ENCODE peak calls at places on chromosomes 1 and 21, in ten cellular contexts. One of them, this sample, is unnamed.

GRCh38 chr1:78856096-78856495 is 150.4 kb downstream of the ADGRL4 start:
- DNase-seq in esophagus muscularis mucosa: no peak
- DNase-seq in heart left ventricle: no peak
- DNase-seq in dorsolateral prefrontal cortex: no peak
- DNase-seq in prostate gland: no peak
- DNase-seq in H9: no peak
- DNase-seq in breast epithelium: no peak
- DNase-seq in kidney: no peak
- DNase-seq in PC-3: no peak
- DNase-seq in adrenal gland: no peak
- DNase-seq in this sample: no peak

GRCh38 chr21:42513985-42514882 is 582 bp downstream of the SLC37A1 start:
- DNase-seq in esophagus muscularis mucosa: no peak
- DNase-seq in heart left ventricle: peak
- DNase-seq in dorsolateral prefrontal cortex: peak
- DNase-seq in prostate gland: no peak
- DNase-seq in H9: peak
- DNase-seq in breast epithelium: peak
- DNase-seq in kidney: peak
- DNase-seq in PC-3: peak
- DNase-seq in adrenal gland: peak
- DNase-seq in this sample: no peak

GRCh38 chr1:199373139-199373538 is 654.4 kb upstream of the NR5A2 start:
- DNase-seq in esophagus muscularis mucosa: no peak
- DNase-seq in heart left ventricle: no peak
- DNase-seq in dorsolateral prefrontal cortex: no peak
- DNase-seq in prostate gland: no peak
- DNase-seq in H9: no peak
- DNase-seq in breast epithelium: no peak
- DNase-seq in kidney: no peak
- DNase-seq in PC-3: no peak
- DNase-seq in adrenal gland: no peak
- DNase-seq in this sample: no peak

GRCh38 chr1:202599669-202600431 is 110.4 kb downstream of the SYT2 start:
- DNase-seq in esophagus muscularis mucosa: peak
- DNase-seq in heart left ventricle: peak
- DNase-seq in dorsolateral prefrontal cortex: peak
- DNase-seq in prostate gland: peak
- DNase-seq in H9: peak
- DNase-seq in breast epithelium: no peak
- DNase-seq in kidney: peak
- DNase-seq in PC-3: peak
- DNase-seq in adrenal gland: peak
- DNase-seq in this sample: no peak

GRCh38 chr1:89279011-89279466 is 6.4 kb upstream of the GBP5 start:
- DNase-seq in esophagus muscularis mucosa: no peak
- DNase-seq in heart left ventricle: no peak
- DNase-seq in dorsolateral prefrontal cortex: no peak
- DNase-seq in prostate gland: no peak
- DNase-seq in H9: no peak
- DNase-seq in breast epithelium: no peak
- DNase-seq in kidney: no peak
- DNase-seq in PC-3: no peak
- DNase-seq in adrenal gland: no peak
- DNase-seq in this sample: no peak

GRCh38 chr21:42757422-42757821 is 104.0 kb downstream of the PDE9A start:
- DNase-seq in esophagus muscularis mucosa: no peak
- DNase-seq in heart left ventricle: no peak
- DNase-seq in dorsolateral prefrontal cortex: no peak
- DNase-seq in prostate gland: no peak
- DNase-seq in H9: no peak
- DNase-seq in breast epithelium: no peak
- DNase-seq in kidney: no peak
- DNase-seq in PC-3: no peak
- DNase-seq in adrenal gland: no peak
- DNase-seq in this sample: no peak

GRCh38 chr21:41016472-41016871 is 151.5 kb upstream of the BACE2 start:
- DNase-seq in esophagus muscularis mucosa: no peak
- DNase-seq in heart left ventricle: no peak
- DNase-seq in dorsolateral prefrontal cortex: no peak
- DNase-seq in prostate gland: no peak
- DNase-seq in H9: no peak
- DNase-seq in breast epithelium: no peak
- DNase-seq in kidney: no peak
- DNase-seq in PC-3: no peak
- DNase-seq in adrenal gland: no peak
- DNase-seq in this sample: no peak

GRCh38 chr1:36711480-36711879 is 228.8 kb upstream of the CSF3R start:
- DNase-seq in esophagus muscularis mucosa: no peak
- DNase-seq in heart left ventricle: no peak
- DNase-seq in dorsolateral prefrontal cortex: no peak
- DNase-seq in prostate gland: no peak
- DNase-seq in H9: no peak
- DNase-seq in breast epithelium: no peak
- DNase-seq in kidney: no peak
- DNase-seq in PC-3: no peak
- DNase-seq in adrenal gland: no peak
- DNase-seq in this sample: no peak

GRCh38 chr1:229470406-229471043 is 36.6 kb upstream of the ACTA1 start:
- DNase-seq in esophagus muscularis mucosa: no peak
- DNase-seq in heart left ventricle: no peak
- DNase-seq in dorsolateral prefrontal cortex: no peak
- DNase-seq in prostate gland: no peak
- DNase-seq in H9: no peak
- DNase-seq in breast epithelium: no peak
- DNase-seq in kidney: no peak
- DNase-seq in PC-3: no peak
- DNase-seq in adrenal gland: no peak
- DNase-seq in this sample: no peak

GRCh38 chr21:45573452-45574035 is 31.3 kb upstream of the SLC19A1 start:
- DNase-seq in esophagus muscularis mucosa: no peak
- DNase-seq in heart left ventricle: no peak
- DNase-seq in dorsolateral prefrontal cortex: no peak
- DNase-seq in prostate gland: no peak
- DNase-seq in H9: no peak
- DNase-seq in breast epithelium: no peak
- DNase-seq in kidney: no peak
- DNase-seq in PC-3: no peak
- DNase-seq in adrenal gland: peak
- DNase-seq in this sample: no peak

GRCh38 chr1:233111731-233112130 is 161.3 kb downstream of the NTPCR start:
- DNase-seq in esophagus muscularis mucosa: no peak
- DNase-seq in heart left ventricle: no peak
- DNase-seq in dorsolateral prefrontal cortex: no peak
- DNase-seq in prostate gland: no peak
- DNase-seq in H9: no peak
- DNase-seq in breast epithelium: no peak
- DNase-seq in kidney: no peak
- DNase-seq in PC-3: no peak
- DNase-seq in adrenal gland: no peak
- DNase-seq in this sample: no peak
- H3K27ac ChIP-seq in esophagus muscularis mucosa: no peak
- H3K27ac ChIP-seq in heart left ventricle: peak
- H3K27ac ChIP-seq in dorsolateral prefrontal cortex: no peak
- H3K27ac ChIP-seq in prostate gland: no peak
- H3K27ac ChIP-seq in H9: no peak
- H3K27ac ChIP-seq in breast epithelium: no peak
- H3K27ac ChIP-seq in kidney: no peak
- H3K27ac ChIP-seq in PC-3: peak
- H3K27ac ChIP-seq in adrenal gland: no peak
- H3K27ac ChIP-seq in this sample: no peak

DNA sequence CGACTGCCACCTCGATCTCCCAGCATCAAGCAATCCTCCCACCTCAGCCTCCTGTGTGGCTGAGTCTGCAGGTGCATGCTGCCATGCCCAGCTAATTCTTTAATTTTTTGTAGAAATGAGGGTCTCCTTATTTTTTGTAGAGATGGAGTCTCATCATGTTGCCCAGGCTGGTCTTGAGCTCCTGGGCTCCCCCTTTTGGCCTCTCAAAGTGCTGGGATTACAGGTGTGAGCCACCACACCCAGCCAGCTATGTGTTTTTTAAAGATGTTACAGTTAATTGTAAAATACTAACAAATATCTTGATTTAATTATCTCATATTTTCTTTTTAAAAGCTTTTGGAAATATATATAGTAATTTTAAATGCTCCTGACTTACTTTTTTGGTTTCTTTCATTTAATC is 181.3 kb upstream of the DMRTA2 start:
- DNase-seq in esophagus muscularis mucosa: no peak
- DNase-seq in heart left ventricle: no peak
- DNase-seq in dorsolateral prefrontal cortex: no peak
- DNase-seq in prostate gland: no peak
- DNase-seq in H9: no peak
- DNase-seq in breast epithelium: no peak
- DNase-seq in kidney: no peak
- DNase-seq in PC-3: no peak
- DNase-seq in adrenal gland: no peak
- DNase-seq in this sample: no peak
- TF ChIP-seq CTCF in esophagus muscularis mucosa: no peak
- TF ChIP-seq CTCF in heart left ventricle: no peak
- TF ChIP-seq CTCF in dorsolateral prefrontal cortex: no peak
- TF ChIP-seq CTCF in prostate gland: no peak
- TF ChIP-seq CTCF in H9: peak
- TF ChIP-seq CTCF in breast epithelium: no peak
- TF ChIP-seq CTCF in kidney: no peak
- TF ChIP-seq CTCF in PC-3: no peak
- TF ChIP-seq CTCF in adrenal gland: no peak
- TF ChIP-seq CTCF in this sample: no peak

DNA sequence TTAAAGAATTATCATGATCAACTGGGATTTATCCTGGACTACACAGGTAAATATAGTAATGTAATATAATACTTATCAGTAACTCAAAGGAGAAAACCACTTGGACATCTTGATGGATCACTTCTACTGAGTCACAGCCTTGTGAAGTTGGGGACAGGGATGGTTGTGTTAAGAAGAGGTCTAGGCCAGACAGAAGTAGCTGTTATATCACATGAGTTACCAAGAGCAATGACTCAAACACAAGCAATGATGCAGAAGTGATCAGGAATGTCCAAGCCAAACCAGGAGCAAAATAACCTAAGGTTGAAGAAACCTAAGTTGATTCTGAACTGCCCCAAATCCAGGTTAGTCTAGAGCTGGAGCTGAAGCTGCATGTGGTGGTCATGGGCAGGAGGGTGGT is 424.5 kb upstream of the DAB1 start:
- DNase-seq in esophagus muscularis mucosa: no peak
- DNase-seq in heart left ventricle: no peak
- DNase-seq in dorsolateral prefrontal cortex: no peak
- DNase-seq in prostate gland: no peak
- DNase-seq in H9: no peak
- DNase-seq in breast epithelium: no peak
- DNase-seq in kidney: no peak
- DNase-seq in PC-3: no peak
- DNase-seq in adrenal gland: no peak
- DNase-seq in this sample: no peak
- H3K27ac ChIP-seq in esophagus muscularis mucosa: no peak
- H3K27ac ChIP-seq in heart left ventricle: no peak
- H3K27ac ChIP-seq in dorsolateral prefrontal cortex: no peak
- H3K27ac ChIP-seq in prostate gland: no peak
- H3K27ac ChIP-seq in H9: no peak
- H3K27ac ChIP-seq in breast epithelium: no peak
- H3K27ac ChIP-seq in kidney: no peak
- H3K27ac ChIP-seq in PC-3: no peak
- H3K27ac ChIP-seq in adrenal gland: no peak
- H3K27ac ChIP-seq in this sample: no peak

GRCh38 chr1:204677864-204678263 is 7.7 kb downstream of the LRRN2 start:
- DNase-seq in esophagus muscularis mucosa: no peak
- DNase-seq in heart left ventricle: no peak
- DNase-seq in dorsolateral prefrontal cortex: no peak
- DNase-seq in prostate gland: no peak
- DNase-seq in H9: no peak
- DNase-seq in breast epithelium: no peak
- DNase-seq in kidney: no peak
- DNase-seq in PC-3: no peak
- DNase-seq in adrenal gland: no peak
- DNase-seq in this sample: no peak
- TF ChIP-seq CTCF in esophagus muscularis mucosa: no peak
- TF ChIP-seq CTCF in heart left ventricle: no peak
- TF ChIP-seq CTCF in dorsolateral prefrontal cortex: no peak
- TF ChIP-seq CTCF in prostate gland: no peak
- TF ChIP-seq CTCF in H9: no peak
- TF ChIP-seq CTCF in breast epithelium: no peak
- TF ChIP-seq CTCF in kidney: no peak
- TF ChIP-seq CTCF in PC-3: no peak
- TF ChIP-seq CTCF in adrenal gland: no peak
- TF ChIP-seq CTCF in this sample: no peak

This sample was measured in suprapubic skin.